ENCODE peak calls at places on chromosomes 7 and 10, in six cellular contexts. B is fibroblast of lung; J is transverse colon; Y is gastrocnemius medialis; I is CD8-positive, alpha-beta T cell; N is uterus. W is an unnamed sample. For H3K36me3, the result is how much of the 10 kb centered on the place peaks cover.

GRCh38 chr7:74284781-74285259 is 4.4 kb upstream of the CLIP2 start:
- DNase-seq in B (no peak), J (peak), Y (no peak), I (no peak), N (no peak), W (no peak)

GRCh38 chr7:116426428-116427156 is 72.9 kb upstream of the CAV2 start:
- DNase-seq in B (peak), J (peak), Y (no peak), I (no peak), N (no peak), W (no peak)

GRCh38 chr7:54969190-54969967 is 49.4 kb upstream of the EGFR start:
- DNase-seq in B (no peak), J (no peak), Y (no peak), I (no peak), N (no peak), W (no peak)

GRCh38 chr10:79090134-79090803 is 21.5 kb downstream of the ZMIZ1 start:
- DNase-seq in B (no peak), J (no peak), Y (no peak), I (no peak), N (no peak), W (peak)

GRCh38 chr7:140557809-140558518 is 78.7 kb upstream of the MKRN1 start:
- DNase-seq in B (no peak), J (no peak), Y (no peak), I (no peak), N (no peak), W (no peak)

GRCh38 chr7:15781944-15782343 is 95.5 kb upstream of the MEOX2 start:
- DNase-seq in B (no peak), J (no peak), Y (no peak), I (no peak), N (no peak), W (no peak)

GRCh38 chr7:80385512-80385911 is 126.4 kb downstream of the GNAT3 start:
- DNase-seq in B (peak), J (no peak), Y (no peak), I (no peak), N (no peak), W (no peak)

GRCh38 chr7:21365866-21366624 is 61.8 kb upstream of the SP4 start:
- DNase-seq in B (peak), J (no peak), Y (no peak), I (no peak), N (no peak), W (no peak)

GRCh38 chr10:70093335-70093944 is 39.2 kb downstream of the AIFM2 start:
- DNase-seq in B (no peak), J (no peak), Y (no peak), I (peak), N (no peak), W (no peak)

GRCh38 chr7:15199482-15199881 is 296.9 kb upstream of the DGKB start:
- DNase-seq in B (peak), J (no peak), Y (no peak), I (no peak), N (no peak), W (no peak)

GRCh38 chr10:79457256-79457785 is 11.9 kb upstream of the ZCCHC24 start:
- DNase-seq in B (no peak), J (no peak), Y (no peak), I (no peak), N (no peak), W (no peak)

GRCh38 chr7:45636733-45637132 is 62.6 kb downstream of the ADCY1 start:
- DNase-seq in B (no peak), J (no peak), Y (no peak), I (no peak), N (no peak), W (no peak)

GRCh38 chr10:26454891-26455290 is 16.8 kb downstream of the APBB1IP start:
- DNase-seq in B (no peak), J (no peak), Y (no peak), I (no peak), N (no peak), W (no peak)

GRCh38 chr7:108014200-108014599 is 11.2 kb upstream of the LAMB1 start:
- DNase-seq in B (no peak), J (no peak), Y (no peak), I (no peak), N (no peak), W (no peak)

GRCh38 chr10:83522456-83522855 is 616.9 kb upstream of the GHITM start:
- DNase-seq in B (no peak), J (no peak), Y (no peak), I (no peak), N (no peak), W (no peak)

GRCh38 chr10:99224766-99225165 is 10.9 kb downstream of the HPSE2 start:
- DNase-seq in B (no peak), J (no peak), Y (no peak), I (no peak), N (no peak), W (no peak)

GRCh38 chr10:35855155-35855947 is 213.3 kb upstream of the FZD8 start:
- DNase-seq in B (no peak), J (no peak), Y (no peak), I (no peak), N (no peak), W (no peak)

GRCh38 chr7:36224916-36225858 is 72.1 kb downstream of the EEPD1 start:
- DNase-seq in B (peak), J (no peak), Y (no peak), I (no peak), N (no peak), W (no peak)

GRCh38 chr10:79320785-79321493 is 26.3 kb upstream of the PPIF start:
- DNase-seq in B (peak), J (no peak), Y (no peak), I (no peak), N (no peak), W (no peak)

GRCh38 chr10:131949041-131949862 is 32.5 kb downstream of the BNIP3 start:
- DNase-seq in B (no peak), J (no peak), Y (peak), I (no peak), N (no peak), W (no peak)

GRCh38 chr10:131947631-131948347 is 33.9 kb downstream of the BNIP3 start:
- DNase-seq in B (peak), J (no peak), Y (no peak), I (no peak), N (no peak), W (no peak)

GRCh38 chr10:131946880-131947279 is 34.8 kb downstream of the BNIP3 start:
- DNase-seq in B (no peak), J (no peak), Y (no peak), I (no peak), N (no peak), W (no peak)

GRCh38 chr10:131946321-131946751 is 35.4 kb downstream of the BNIP3 start:
- DNase-seq in B (peak), J (no peak), Y (no peak), I (no peak), N (no peak), W (no peak)

DNA sequence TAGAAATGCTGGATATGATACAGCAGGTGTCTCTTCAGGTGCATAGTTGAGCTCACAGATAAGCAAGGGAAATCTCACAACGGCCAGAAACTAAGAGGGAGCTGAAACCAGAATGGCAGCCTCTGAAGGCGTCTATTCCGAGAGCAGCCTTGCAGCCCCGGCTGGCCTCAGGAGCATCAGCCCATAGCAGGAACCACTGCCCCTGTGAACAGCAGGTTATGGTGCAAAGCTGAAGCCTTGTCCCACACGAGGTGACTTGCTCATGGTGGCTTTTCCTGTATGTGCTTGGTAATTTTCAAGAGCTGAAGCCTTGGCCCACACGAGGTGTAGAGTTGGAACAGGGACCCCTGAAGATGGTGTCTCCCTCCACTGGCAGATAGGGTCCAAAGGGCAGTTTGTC is 33.2 kb downstream of the BNIP3 start:
- DNase-seq in B (no peak), J (no peak), Y (no peak), I (no peak), N (no peak), W (no peak)
- H3K36me3 ChIP-seq in B (under half), J (under half), Y (under half), I (under half), N (under half), W (under half)

GRCh38 chr10:49109669-49110335 is 5.5 kb downstream of the VSTM4 start:
- DNase-seq in B (peak), J (peak), Y (no peak), I (no peak), N (peak), W (peak)

GRCh38 chr10:49112098-49112497 is 3.2 kb downstream of the VSTM4 start:
- DNase-seq in B (no peak), J (no peak), Y (no peak), I (no peak), N (no peak), W (no peak)

GRCh38 chr10:49112851-49113250 is 2.5 kb downstream of the VSTM4 start:
- DNase-seq in B (no peak), J (no peak), Y (no peak), I (no peak), N (no peak), W (no peak)

GRCh38 chr10:49111320-49111698 is 4.0 kb downstream of the VSTM4 start:
- DNase-seq in B (no peak), J (no peak), Y (no peak), I (no peak), N (no peak), W (peak)

DNA sequence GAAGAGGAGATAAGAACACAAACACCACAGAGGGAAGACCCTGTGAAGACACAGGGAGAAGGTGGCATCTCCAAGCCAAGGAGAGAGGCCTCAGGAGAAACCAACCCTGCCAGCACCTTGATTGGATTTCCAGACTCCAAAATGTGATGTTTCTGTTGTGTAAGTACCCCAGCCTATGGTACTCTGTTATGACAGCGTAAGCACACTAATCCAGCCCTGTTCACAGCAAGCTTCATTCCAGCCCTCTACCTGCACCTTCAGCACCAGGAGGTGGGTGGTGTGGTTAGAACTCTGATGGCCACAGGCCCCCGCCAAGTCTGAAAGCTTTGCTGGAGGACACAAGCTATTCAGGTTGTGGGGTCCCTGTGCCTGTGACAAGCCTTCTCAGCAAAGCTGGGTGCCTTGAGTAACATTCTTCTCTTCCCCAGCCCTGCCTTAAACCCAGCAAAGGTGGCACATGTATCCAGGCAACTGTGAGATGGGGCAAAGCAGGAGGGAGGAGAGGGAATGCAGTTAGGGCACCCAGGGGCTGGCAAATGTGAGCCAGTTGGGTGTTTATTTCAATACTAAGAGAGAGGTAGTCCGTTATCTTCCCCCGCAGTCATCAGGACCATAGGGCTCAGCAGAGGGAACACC is 4.5 kb downstream of the VSTM4 start:
- DNase-seq in B (no peak), J (no peak), Y (no peak), I (no peak), N (no peak), W (no peak)
- H3K27ac ChIP-seq in B (no peak), J (peak), Y (no peak), I (no peak), N (peak), W (peak)

GRCh38 chr10:124417846-124418725 is 637 bp downstream of the OAT start:
- DNase-seq in B (peak), J (peak), Y (peak), I (peak), N (peak), W (peak)

GRCh38 chr10:124418726-124419501 is at the start of gene OAT:
- DNase-seq in B (peak), J (peak), Y (peak), I (peak), N (peak), W (peak)

GRCh38 chr10:124416733-124417132 is 2.0 kb downstream of the OAT start:
- DNase-seq in B (peak), J (no peak), Y (no peak), I (no peak), N (no peak), W (no peak)

GRCh38 chr10:124414077-124414476 is 4.6 kb downstream of the OAT start:
- DNase-seq in B (peak), J (no peak), Y (no peak), I (no peak), N (no peak), W (no peak)

DNA sequence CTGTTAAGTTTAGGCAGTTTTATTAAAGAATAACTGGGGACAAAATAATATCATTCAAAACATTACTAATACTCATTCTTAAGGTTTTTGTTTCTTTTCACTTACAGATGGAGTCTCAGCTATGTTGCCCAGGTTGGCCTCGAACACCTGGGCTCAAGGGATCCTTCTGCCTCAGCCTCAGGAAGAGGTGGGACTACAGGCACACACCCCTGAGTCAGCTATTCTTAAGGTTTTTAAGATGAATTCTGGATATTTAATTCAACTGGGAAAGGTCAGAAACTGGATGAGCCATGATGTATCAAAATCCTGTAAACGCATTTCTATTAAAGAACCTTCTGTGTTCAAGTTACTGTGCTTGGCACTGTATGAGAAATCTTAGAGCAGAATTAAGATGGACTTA is 3.5 kb downstream of the OAT start:
- DNase-seq in B (no peak), J (no peak), Y (no peak), I (no peak), N (no peak), W (no peak)
- H3K4me3 ChIP-seq in B (no peak), J (no peak), Y (peak), I (no peak), N (no peak), W (no peak)

GRCh38 chr10:51405580-51406367 is 293.6 kb downstream of the CSTF2T start:
- DNase-seq in B (no peak), J (no peak), Y (peak), I (no peak), N (no peak), W (no peak)
- H3K36me3 ChIP-seq in B (under half), J (under half), Y (under half), I (under half), N (under half), W (under half)

DNA sequence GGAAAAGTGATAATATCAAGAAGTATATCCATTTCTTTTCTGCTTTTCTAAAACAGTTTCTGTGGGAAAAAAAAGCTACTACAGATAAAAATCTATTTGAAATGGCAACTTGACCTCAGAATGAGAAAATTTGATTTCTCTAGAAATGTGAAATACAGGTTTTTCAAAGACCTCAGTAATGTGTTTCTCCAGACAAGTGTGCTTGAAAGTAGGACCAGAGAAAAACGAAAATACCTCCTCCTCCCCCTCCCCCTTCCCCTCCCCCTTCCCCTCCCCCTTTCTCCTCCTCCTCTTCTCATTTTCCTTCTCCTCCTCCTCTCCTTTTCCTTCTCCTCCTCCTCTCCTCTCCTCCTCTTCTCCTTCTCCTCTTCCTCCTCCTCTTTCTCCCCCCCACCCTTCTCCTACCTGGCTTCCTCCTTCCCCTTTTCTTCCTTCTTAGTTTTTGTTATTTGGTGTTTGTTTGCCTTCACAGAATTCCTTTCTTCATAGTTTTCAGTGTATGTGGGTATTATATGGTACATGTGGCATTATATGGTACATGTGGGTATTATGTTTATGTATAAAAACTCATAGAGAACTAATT is 179.4 kb downstream of the CDK14 start:
- DNase-seq in B (no peak), J (no peak), Y (no peak), I (no peak), N (no peak), W (no peak)
- H3K27ac ChIP-seq in B (no peak), J (no peak), Y (no peak), I (no peak), N (no peak), W (no peak)

GRCh38 chr7:104982308-104982755 is 31.7 kb upstream of the KMT2E start:
- DNase-seq in B (no peak), J (no peak), Y (no peak), I (no peak), N (no peak), W (no peak)
- H3K4me3 ChIP-seq in B (no peak), J (no peak), Y (no peak), I (no peak), N (no peak), W (no peak)

GRCh38 chr10:43111101-43111500 is 27.1 kb upstream of the CSGALNACT2 start:
- DNase-seq in B (no peak), J (no peak), Y (no peak), I (no peak), N (no peak), W (no peak)

GRCh38 chr10:43114031-43114742 is 24.1 kb upstream of the CSGALNACT2 start:
- DNase-seq in B (no peak), J (no peak), Y (no peak), I (no peak), N (no peak), W (no peak)

GRCh38 chr10:43113201-43113893 is 24.9 kb upstream of the CSGALNACT2 start:
- DNase-seq in B (no peak), J (no peak), Y (no peak), I (no peak), N (no peak), W (no peak)

GRCh38 chr10:43111921-43112607 is 26.2 kb upstream of the CSGALNACT2 start:
- DNase-seq in B (no peak), J (no peak), Y (no peak), I (no peak), N (no peak), W (no peak)

GRCh38 chr10:43112608-43112961 is 25.7 kb upstream of the CSGALNACT2 start:
- DNase-seq in B (no peak), J (no peak), Y (no peak), I (no peak), N (no peak), W (no peak)
- H3K36me3 ChIP-seq in B (under half), J (under half), Y (under half), I (under half), N (under half), W (under half)

GRCh38 chr7:23470290-23471089 is at the start of gene IGF2BP3:
- DNase-seq in B (peak), J (peak), Y (no peak), I (no peak), N (no peak), W (no peak)

GRCh38 chr7:23467731-23468720 is 2.3 kb downstream of the IGF2BP3 start:
- DNase-seq in B (peak), J (peak), Y (no peak), I (no peak), N (no peak), W (no peak)

GRCh38 chr7:23469961-23470250 is 385 bp downstream of the IGF2BP3 start:
- DNase-seq in B (no peak), J (no peak), Y (no peak), I (no peak), N (no peak), W (no peak)

GRCh38 chr7:23468721-23469149 is 1.6 kb downstream of the IGF2BP3 start:
- DNase-seq in B (no peak), J (peak), Y (no peak), I (peak), N (no peak), W (no peak)

DNA sequence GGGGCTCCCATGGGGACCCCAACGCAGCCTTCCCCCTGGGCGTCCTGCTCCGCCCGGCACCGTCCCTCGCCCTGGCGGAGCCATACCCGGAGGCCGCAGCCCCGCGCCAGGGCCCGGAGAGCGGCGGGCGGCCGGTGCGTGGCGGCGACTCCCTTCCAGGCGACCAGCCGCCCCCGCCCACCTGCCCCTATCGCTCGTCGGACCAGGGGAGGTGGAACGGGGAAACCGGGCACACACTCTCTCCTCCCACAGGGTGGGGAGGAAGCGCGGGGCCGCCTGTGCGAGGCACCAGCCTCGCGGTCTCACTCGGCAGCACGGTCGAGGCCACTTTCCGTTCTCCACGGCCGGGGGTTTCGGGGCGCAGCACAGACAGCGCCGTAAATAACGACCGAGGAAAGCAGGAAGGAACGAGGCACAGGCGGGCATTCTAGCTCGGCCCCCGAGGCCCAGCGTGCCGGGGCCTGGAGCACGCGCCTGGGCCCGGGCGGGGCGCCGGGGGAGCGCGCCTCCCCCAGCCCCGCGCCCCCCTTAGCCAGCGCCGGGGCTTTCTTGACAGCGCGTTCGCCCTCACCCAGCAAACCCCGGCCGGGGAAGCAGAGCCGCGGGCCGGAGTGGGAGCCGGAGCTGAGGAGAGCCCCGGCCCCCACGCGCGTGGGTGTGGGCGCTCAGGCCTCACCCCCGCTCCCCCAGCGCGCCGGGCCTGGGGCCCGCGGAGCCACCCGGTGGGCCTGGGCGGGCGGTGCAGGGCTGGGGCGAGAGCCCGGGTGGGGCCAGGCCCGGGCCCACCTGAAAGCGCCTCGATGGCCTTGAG is 936 bp downstream of the IGF2BP3 start:
- DNase-seq in B (no peak), J (no peak), Y (no peak), I (peak), N (no peak), W (no peak)
- H3K27ac ChIP-seq in B (peak), J (no peak), Y (no peak), I (no peak), N (no peak), W (no peak)